ENCODE peak calls at places on chromosomes 3 and 15, in five cellular contexts. V is amygdala; W is H7; H is stimulated activated CD8-positive, alpha-beta memory T cell treated with anti-CD3 and anti-CD28 coated beads, Interleukin-2, amount 100 ng/mL, for 48 hours; N is GM20000. S is an unnamed sample.

GRCh38 chr3:54087581-54088410 is 34.6 kb upstream of the CACNA2D3 start:
- DNase-seq in N (no peak), H (no peak), W (peak; percentile 78), V (no peak), S (no peak)

GRCh38 chr3:31170932-31171670 is 276.6 kb upstream of the GADL1 start:
- DNase-seq in H (no peak), W (no peak), V (no peak), N (no peak), S (no peak)

GRCh38 chr3:189947948-189948723 is 172.6 kb downstream of the P3H2 start:
- DNase-seq in V (no peak), H (no peak), W (no peak), N (peak; percentile 36), S (no peak)

GRCh38 chr15:69586721-69587120 is 134.1 kb downstream of the RPLP1 start:
- DNase-seq in W (no peak), H (no peak), V (no peak), N (no peak), S (no peak)

GRCh38 chr3:119145500-119146167 is at the start of gene TEX55:
- DNase-seq in N (peak; percentile 50), W (peak; percentile 82), V (no peak), H (no peak), S (no peak)

GRCh38 chr3:195077611-195078540 is 193.1 kb downstream of the XXYLT1 start:
- DNase-seq in W (no peak), V (no peak), N (no peak), H (no peak), S (no peak)

GRCh38 chr3:127680790-127681189 is 8.0 kb downstream of the ABTB1 start:
- DNase-seq in V (no peak), W (no peak), N (no peak), H (no peak), S (no peak)

GRCh38 chr3:65713016-65713415 is 325.7 kb downstream of the MAGI1 start:
- DNase-seq in W (peak; percentile 50), V (no peak), N (no peak), H (no peak), S (peak; percentile 13)

GRCh38 chr3:175266993-175267960 is 408.1 kb downstream of the NAALADL2 start:
- DNase-seq in W (no peak), N (no peak), H (no peak), V (no peak), S (no peak)

GRCh38 chr3:10772230-10773161 is 43.5 kb upstream of the SLC6A11 start:
- DNase-seq in W (peak; percentile 85), N (no peak), H (no peak), V (no peak), S (no peak)